ENCODE peak calls at places on chromosome 2, in eight cellular contexts. One of them, this sample, is unnamed.
A peak's percentile ranks its signal among the peaks of the same experiment; 100 is the strongest.

GRCh38 chr2:95669441-95669994 is 77.7 kb downstream of the TRIM43 start:
- DNase-seq in stomach: no peak
- DNase-seq in A673: no peak
- DNase-seq in left ventricle myocardium inferior: no peak
- DNase-seq in GM23338: no peak
- DNase-seq in heart left ventricle: no peak
- DNase-seq in spleen: no peak
- DNase-seq in HCT116: no peak
- DNase-seq in this sample: no peak

GRCh38 chr2:158665536-158666302 is 129.4 kb upstream of the DAPL1 start:
- DNase-seq in stomach: no peak
- DNase-seq in A673: no peak
- DNase-seq in left ventricle myocardium inferior: no peak
- DNase-seq in GM23338: no peak
- DNase-seq in heart left ventricle: no peak
- DNase-seq in spleen: no peak
- DNase-seq in HCT116: no peak
- DNase-seq in this sample: no peak

GRCh38 chr2:181461056-181461630 is 4.0 kb downstream of the ITGA4 start:
- DNase-seq in stomach: no peak
- DNase-seq in A673: no peak
- DNase-seq in left ventricle myocardium inferior: no peak
- DNase-seq in GM23338: no peak
- DNase-seq in heart left ventricle: no peak
- DNase-seq in spleen: peak; percentile 56
- DNase-seq in HCT116: no peak
- DNase-seq in this sample: no peak

GRCh38 chr2:38747007-38747424 is 4.1 kb downstream of the SRSF7 start:
- DNase-seq in stomach: no peak
- DNase-seq in A673: no peak
- DNase-seq in left ventricle myocardium inferior: no peak
- DNase-seq in GM23338: no peak
- DNase-seq in heart left ventricle: no peak
- DNase-seq in spleen: no peak
- DNase-seq in HCT116: no peak
- DNase-seq in this sample: no peak

GRCh38 chr2:187586091-187586632 is 31.9 kb upstream of the TFPI start:
- DNase-seq in stomach: no peak
- DNase-seq in A673: peak; percentile 53
- DNase-seq in left ventricle myocardium inferior: no peak
- DNase-seq in GM23338: no peak
- DNase-seq in heart left ventricle: no peak
- DNase-seq in spleen: no peak
- DNase-seq in HCT116: no peak
- DNase-seq in this sample: peak; percentile 27

GRCh38 chr2:37802899-37803379 is 122.1 kb upstream of the RMDN2 start:
- DNase-seq in stomach: no peak
- DNase-seq in A673: no peak
- DNase-seq in left ventricle myocardium inferior: no peak
- DNase-seq in GM23338: no peak
- DNase-seq in heart left ventricle: no peak
- DNase-seq in spleen: no peak
- DNase-seq in HCT116: no peak
- DNase-seq in this sample: no peak

GRCh38 chr2:214315324-214315723 is 95.5 kb upstream of the VWC2L start:
- DNase-seq in stomach: no peak
- DNase-seq in A673: no peak
- DNase-seq in left ventricle myocardium inferior: no peak
- DNase-seq in GM23338: no peak
- DNase-seq in heart left ventricle: no peak
- DNase-seq in spleen: no peak
- DNase-seq in HCT116: no peak
- DNase-seq in this sample: no peak

GRCh38 chr2:20514596-20515269 is 67.9 kb downstream of the RHOB start:
- DNase-seq in stomach: no peak
- DNase-seq in A673: no peak
- DNase-seq in left ventricle myocardium inferior: no peak
- DNase-seq in GM23338: peak; percentile 22
- DNase-seq in heart left ventricle: no peak
- DNase-seq in spleen: peak; percentile 43
- DNase-seq in HCT116: peak; percentile 64
- DNase-seq in this sample: no peak

GRCh38 chr2:180990337-180990736 is 9.9 kb downstream of the UBE2E3 start:
- DNase-seq in stomach: no peak
- DNase-seq in A673: no peak
- DNase-seq in left ventricle myocardium inferior: no peak
- DNase-seq in GM23338: no peak
- DNase-seq in heart left ventricle: no peak
- DNase-seq in spleen: no peak
- DNase-seq in HCT116: no peak
- DNase-seq in this sample: no peak

GRCh38 chr2:98487806-98488189 is 43.1 kb downstream of the INPP4A start:
- DNase-seq in stomach: no peak
- DNase-seq in A673: peak; percentile 52
- DNase-seq in left ventricle myocardium inferior: no peak
- DNase-seq in GM23338: peak; percentile 70
- DNase-seq in heart left ventricle: no peak
- DNase-seq in spleen: peak; percentile 35
- DNase-seq in HCT116: peak; percentile 39
- DNase-seq in this sample: no peak
- H3K4me3 ChIP-seq in stomach: no peak overlapping the region
- H3K4me3 ChIP-seq in A673: no peak overlapping the region
- H3K4me3 ChIP-seq in left ventricle myocardium inferior: no peak overlapping the region
- H3K4me3 ChIP-seq in GM23338: no peak overlapping the region
- H3K4me3 ChIP-seq in heart left ventricle: no peak overlapping the region
- H3K4me3 ChIP-seq in spleen: no peak overlapping the region
- H3K4me3 ChIP-seq in HCT116: no peak overlapping the region
- H3K4me3 ChIP-seq in this sample: peak overlapping the region; percentile 17

GRCh38 chr2:68251855-68252406 is 401 bp downstream of the PPP3R1 start:
- DNase-seq in stomach: peak; percentile 28
- DNase-seq in A673: no peak
- DNase-seq in left ventricle myocardium inferior: peak; percentile 41
- DNase-seq in GM23338: peak; percentile 32
- DNase-seq in heart left ventricle: peak; percentile 43
- DNase-seq in spleen: peak; percentile 91
- DNase-seq in HCT116: no peak
- DNase-seq in this sample: no peak
- H3K4me1 ChIP-seq in stomach: peaks cover 41% of the 10 kb centered on the region
- H3K4me1 ChIP-seq in A673: peaks cover 30% of the 10 kb centered on the region
- H3K4me1 ChIP-seq in left ventricle myocardium inferior: peaks cover 61% of the 10 kb centered on the region
- H3K4me1 ChIP-seq in GM23338: peaks cover 48% of the 10 kb centered on the region
- H3K4me1 ChIP-seq in heart left ventricle: peaks cover 49% of the 10 kb centered on the region
- H3K4me1 ChIP-seq in spleen: peaks cover 46% of the 10 kb centered on the region
- H3K4me1 ChIP-seq in HCT116: peaks cover 7% of the 10 kb centered on the region
- H3K4me1 ChIP-seq in this sample: peaks cover 63% of the 10 kb centered on the region

GRCh38 chr2:130342020-130342532 is 621 bp upstream of the IMP4 start:
- DNase-seq in stomach: peak; percentile 91
- DNase-seq in A673: peak; percentile 95
- DNase-seq in left ventricle myocardium inferior: peak; percentile 90
- DNase-seq in GM23338: peak; percentile 97
- DNase-seq in heart left ventricle: peak; percentile 93
- DNase-seq in spleen: peak; percentile 95
- DNase-seq in HCT116: peak; percentile 94
- DNase-seq in this sample: peak; percentile 84

GRCh38 chr2:130338793-130339345 is 3.8 kb upstream of the IMP4 start:
- DNase-seq in stomach: no peak
- DNase-seq in A673: no peak
- DNase-seq in left ventricle myocardium inferior: no peak
- DNase-seq in GM23338: no peak
- DNase-seq in heart left ventricle: no peak
- DNase-seq in spleen: no peak
- DNase-seq in HCT116: no peak
- DNase-seq in this sample: no peak

GRCh38 chr2:130341562-130342019 is 1.1 kb upstream of the IMP4 start:
- DNase-seq in stomach: no peak
- DNase-seq in A673: peak; percentile 6
- DNase-seq in left ventricle myocardium inferior: no peak
- DNase-seq in GM23338: peak; percentile 50
- DNase-seq in heart left ventricle: no peak
- DNase-seq in spleen: no peak
- DNase-seq in HCT116: no peak
- DNase-seq in this sample: no peak

GRCh38 chr2:130337735-130338325 is 4.9 kb upstream of the IMP4 start:
- DNase-seq in stomach: no peak
- DNase-seq in A673: no peak
- DNase-seq in left ventricle myocardium inferior: no peak
- DNase-seq in GM23338: no peak
- DNase-seq in heart left ventricle: no peak
- DNase-seq in spleen: no peak
- DNase-seq in HCT116: no peak
- DNase-seq in this sample: no peak

DNA sequence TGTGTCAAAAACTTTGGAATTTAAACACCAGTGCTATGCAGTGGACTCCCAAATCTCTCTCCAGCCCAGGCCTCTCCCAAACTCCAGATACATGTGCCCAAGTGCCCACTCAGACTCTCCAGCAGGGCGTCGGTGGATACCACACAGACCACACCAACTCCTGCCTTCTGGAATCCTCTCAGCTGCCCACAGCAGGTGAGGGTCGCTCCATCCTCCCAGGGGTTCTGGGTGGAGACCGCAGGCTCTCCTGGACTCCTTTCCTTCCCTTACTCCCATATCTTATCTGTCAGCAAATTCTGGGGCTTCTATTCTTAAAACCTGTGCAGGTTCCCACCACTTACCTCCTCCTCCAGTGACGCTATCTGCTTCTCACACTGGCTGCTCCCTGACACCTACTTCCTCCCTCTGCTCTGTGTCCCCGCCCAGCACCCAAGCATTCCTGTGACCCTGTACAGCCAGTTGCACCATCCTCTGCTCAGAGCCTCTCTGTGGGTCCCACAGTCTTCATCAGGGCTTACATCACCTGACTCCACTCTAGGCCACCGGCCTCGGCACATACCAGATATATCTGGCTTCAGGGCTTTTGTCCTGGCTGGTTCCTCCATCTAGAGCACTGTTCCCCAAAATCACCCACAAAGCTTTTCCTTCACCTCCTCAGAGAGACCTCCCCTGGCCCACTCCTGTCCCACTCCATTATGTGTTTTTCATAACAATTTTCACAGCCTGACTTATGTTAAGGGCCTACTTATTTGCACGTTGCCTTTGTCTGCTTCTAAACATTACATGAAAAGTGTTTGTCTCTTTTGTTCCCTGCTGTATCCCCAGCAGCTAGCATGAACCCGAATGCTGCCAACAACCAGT is 2.6 kb upstream of the IMP4 start:
- DNase-seq in stomach: no peak
- DNase-seq in A673: no peak
- DNase-seq in left ventricle myocardium inferior: no peak
- DNase-seq in GM23338: no peak
- DNase-seq in heart left ventricle: no peak
- DNase-seq in spleen: no peak
- DNase-seq in HCT116: no peak
- DNase-seq in this sample: no peak
- H3K27ac ChIP-seq in stomach: no peak overlapping the region
- H3K27ac ChIP-seq in A673: no peak overlapping the region
- H3K27ac ChIP-seq in left ventricle myocardium inferior: no peak overlapping the region
- H3K27ac ChIP-seq in GM23338: no peak overlapping the region
- H3K27ac ChIP-seq in heart left ventricle: no peak overlapping the region
- H3K27ac ChIP-seq in spleen: no peak overlapping the region
- H3K27ac ChIP-seq in HCT116: no peak overlapping the region
- H3K27ac ChIP-seq in this sample: no peak overlapping the region

GRCh38 chr2:69946351-69947077 is 14.9 kb downstream of the ASPRV1 start:
- DNase-seq in stomach: peak; percentile 38
- DNase-seq in A673: no peak
- DNase-seq in left ventricle myocardium inferior: no peak
- DNase-seq in GM23338: no peak
- DNase-seq in heart left ventricle: no peak
- DNase-seq in spleen: no peak
- DNase-seq in HCT116: peak; percentile 34
- DNase-seq in this sample: peak; percentile 24
- H3K4me3 ChIP-seq in stomach: no peak overlapping the region
- H3K4me3 ChIP-seq in A673: no peak overlapping the region
- H3K4me3 ChIP-seq in left ventricle myocardium inferior: no peak overlapping the region
- H3K4me3 ChIP-seq in GM23338: no peak overlapping the region
- H3K4me3 ChIP-seq in heart left ventricle: no peak overlapping the region
- H3K4me3 ChIP-seq in spleen: no peak overlapping the region
- H3K4me3 ChIP-seq in HCT116: no peak overlapping the region
- H3K4me3 ChIP-seq in this sample: peak overlapping the region; percentile 56

GRCh38 chr2:208251098-208251497 is 3.8 kb downstream of the IDH1 start:
- DNase-seq in stomach: no peak
- DNase-seq in A673: no peak
- DNase-seq in left ventricle myocardium inferior: no peak
- DNase-seq in GM23338: no peak
- DNase-seq in heart left ventricle: no peak
- DNase-seq in spleen: no peak
- DNase-seq in HCT116: no peak
- DNase-seq in this sample: no peak
- H3K4me1 ChIP-seq in stomach: peaks cover 14% of the 10 kb centered on the region
- H3K4me1 ChIP-seq in A673: peaks cover 10% of the 10 kb centered on the region
- H3K4me1 ChIP-seq in left ventricle myocardium inferior: peaks cover 55% of the 10 kb centered on the region
- H3K4me1 ChIP-seq in GM23338: peaks cover 23% of the 10 kb centered on the region
- H3K4me1 ChIP-seq in heart left ventricle: peaks cover 36% of the 10 kb centered on the region
- H3K4me1 ChIP-seq in spleen: peaks cover 39% of the 10 kb centered on the region
- H3K4me1 ChIP-seq in HCT116: peaks cover 9% of the 10 kb centered on the region
- H3K4me1 ChIP-seq in this sample: peaks cover 22% of the 10 kb centered on the region

DNA sequence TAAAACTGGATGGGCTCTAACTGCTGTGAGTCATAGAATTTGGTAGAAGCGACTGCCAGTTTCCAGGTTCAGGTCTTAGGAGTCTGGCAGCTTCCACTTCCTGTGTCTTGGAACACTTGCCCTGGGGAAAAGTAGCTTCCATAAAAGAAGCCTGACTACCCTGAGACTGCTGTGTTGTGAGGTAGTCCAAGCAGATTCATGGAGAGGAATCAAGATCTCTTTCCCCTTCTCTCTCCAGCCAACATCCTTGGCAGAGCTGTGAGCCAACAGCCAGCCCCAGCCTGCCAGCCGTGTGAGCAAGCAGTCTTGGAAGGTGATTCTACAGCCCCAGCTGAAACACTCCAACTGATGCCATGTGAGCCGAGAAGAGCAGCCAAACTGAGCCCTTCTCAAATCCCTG is 33.7 kb downstream of the SLC20A1 start:
- DNase-seq in stomach: no peak
- DNase-seq in A673: no peak
- DNase-seq in left ventricle myocardium inferior: no peak
- DNase-seq in GM23338: no peak
- DNase-seq in heart left ventricle: no peak
- DNase-seq in spleen: no peak
- DNase-seq in HCT116: no peak
- DNase-seq in this sample: no peak
- H3K27ac ChIP-seq in stomach: no peak overlapping the region
- H3K27ac ChIP-seq in A673: no peak overlapping the region
- H3K27ac ChIP-seq in left ventricle myocardium inferior: no peak overlapping the region
- H3K27ac ChIP-seq in GM23338: no peak overlapping the region
- H3K27ac ChIP-seq in heart left ventricle: no peak overlapping the region
- H3K27ac ChIP-seq in spleen: no peak overlapping the region
- H3K27ac ChIP-seq in HCT116: no peak overlapping the region
- H3K27ac ChIP-seq in this sample: no peak overlapping the region

This sample was measured in CD4-positive, CD25-positive, alpha-beta regulatory T cell.